ENCODE peak calls at places on chromosomes 6 and 20, in nine cellular contexts. One of them, this sample, is unnamed.

GRCh38 chr6:112827793-112828192 is 480.7 kb downstream of the RFPL4B start:
- DNase-seq in mesothelial cell of epicardium: no peak
- DNase-seq in activated gamma-delta T cell treated with anti-CD3 and anti-CD28 coated beads, Interleukin-2, amount 50 U/mL, for 16 hours: no peak
- DNase-seq in foreskin fibroblast: no peak
- DNase-seq in activated T-cell treated with anti-CD3 and anti-CD28 coated beads, Interleukin-2, amount 50 U/mL, for 48 hours: no peak
- DNase-seq in activated effector memory CD4-positive, alpha-beta T cell treated with Interleukin-2 at 50 U/mL for 16 hours: no peak
- DNase-seq in H54: no peak
- DNase-seq in Kasumi-1: peak; percentile 17
- DNase-seq in left ventricle myocardium inferior: peak; percentile 30
- DNase-seq in this sample: no peak

GRCh38 chr6:98547634-98548033 is 286.7 kb upstream of the POU3F2 start:
- DNase-seq in foreskin fibroblast: no peak
- DNase-seq in Kasumi-1: no peak
- DNase-seq in left ventricle myocardium inferior: no peak
- DNase-seq in activated T-cell treated with anti-CD3 and anti-CD28 coated beads, Interleukin-2, amount 50 U/mL, for 48 hours: no peak
- DNase-seq in H54: no peak
- DNase-seq in activated gamma-delta T cell treated with anti-CD3 and anti-CD28 coated beads, Interleukin-2, amount 50 U/mL, for 16 hours: no peak
- DNase-seq in mesothelial cell of epicardium: no peak
- DNase-seq in activated effector memory CD4-positive, alpha-beta T cell treated with Interleukin-2 at 50 U/mL for 16 hours: no peak
- DNase-seq in this sample: no peak

GRCh38 chr6:149965191-149966020 is 1.7 kb downstream of the ULBP1 start:
- DNase-seq in activated T-cell treated with anti-CD3 and anti-CD28 coated beads, Interleukin-2, amount 50 U/mL, for 48 hours: peak; percentile 39
- DNase-seq in mesothelial cell of epicardium: no peak
- DNase-seq in foreskin fibroblast: peak; percentile 20
- DNase-seq in activated gamma-delta T cell treated with anti-CD3 and anti-CD28 coated beads, Interleukin-2, amount 50 U/mL, for 16 hours: no peak
- DNase-seq in left ventricle myocardium inferior: no peak
- DNase-seq in H54: no peak
- DNase-seq in activated effector memory CD4-positive, alpha-beta T cell treated with Interleukin-2 at 50 U/mL for 16 hours: no peak
- DNase-seq in Kasumi-1: no peak
- DNase-seq in this sample: no peak

GRCh38 chr6:25927177-25927576 is 3.3 kb downstream of the SLC17A2 start:
- DNase-seq in activated T-cell treated with anti-CD3 and anti-CD28 coated beads, Interleukin-2, amount 50 U/mL, for 48 hours: no peak
- DNase-seq in activated gamma-delta T cell treated with anti-CD3 and anti-CD28 coated beads, Interleukin-2, amount 50 U/mL, for 16 hours: no peak
- DNase-seq in Kasumi-1: no peak
- DNase-seq in H54: no peak
- DNase-seq in left ventricle myocardium inferior: no peak
- DNase-seq in mesothelial cell of epicardium: no peak
- DNase-seq in foreskin fibroblast: no peak
- DNase-seq in activated effector memory CD4-positive, alpha-beta T cell treated with Interleukin-2 at 50 U/mL for 16 hours: no peak
- DNase-seq in this sample: no peak

GRCh38 chr6:25504661-25505060 is 147.4 kb upstream of the SCGN start:
- DNase-seq in activated effector memory CD4-positive, alpha-beta T cell treated with Interleukin-2 at 50 U/mL for 16 hours: no peak
- DNase-seq in left ventricle myocardium inferior: no peak
- DNase-seq in activated gamma-delta T cell treated with anti-CD3 and anti-CD28 coated beads, Interleukin-2, amount 50 U/mL, for 16 hours: no peak
- DNase-seq in activated T-cell treated with anti-CD3 and anti-CD28 coated beads, Interleukin-2, amount 50 U/mL, for 48 hours: no peak
- DNase-seq in Kasumi-1: no peak
- DNase-seq in foreskin fibroblast: no peak
- DNase-seq in mesothelial cell of epicardium: no peak
- DNase-seq in H54: no peak
- DNase-seq in this sample: no peak

GRCh38 chr6:124973780-124974179 is 11.5 kb downstream of the RNF217 start:
- DNase-seq in activated gamma-delta T cell treated with anti-CD3 and anti-CD28 coated beads, Interleukin-2, amount 50 U/mL, for 16 hours: no peak
- DNase-seq in activated T-cell treated with anti-CD3 and anti-CD28 coated beads, Interleukin-2, amount 50 U/mL, for 48 hours: no peak
- DNase-seq in H54: no peak
- DNase-seq in Kasumi-1: no peak
- DNase-seq in mesothelial cell of epicardium: no peak
- DNase-seq in foreskin fibroblast: no peak
- DNase-seq in activated effector memory CD4-positive, alpha-beta T cell treated with Interleukin-2 at 50 U/mL for 16 hours: no peak
- DNase-seq in left ventricle myocardium inferior: no peak
- DNase-seq in this sample: no peak

GRCh38 chr6:141986457-141986856 is 146.3 kb upstream of the GJE1 start:
- DNase-seq in foreskin fibroblast: no peak
- DNase-seq in Kasumi-1: no peak
- DNase-seq in left ventricle myocardium inferior: no peak
- DNase-seq in activated T-cell treated with anti-CD3 and anti-CD28 coated beads, Interleukin-2, amount 50 U/mL, for 48 hours: no peak
- DNase-seq in activated effector memory CD4-positive, alpha-beta T cell treated with Interleukin-2 at 50 U/mL for 16 hours: no peak
- DNase-seq in mesothelial cell of epicardium: no peak
- DNase-seq in H54: no peak
- DNase-seq in activated gamma-delta T cell treated with anti-CD3 and anti-CD28 coated beads, Interleukin-2, amount 50 U/mL, for 16 hours: no peak
- DNase-seq in this sample: no peak

GRCh38 chr20:61875221-61875885 is 190.3 kb downstream of the TAF4 start:
- DNase-seq in activated T-cell treated with anti-CD3 and anti-CD28 coated beads, Interleukin-2, amount 50 U/mL, for 48 hours: no peak
- DNase-seq in foreskin fibroblast: no peak
- DNase-seq in Kasumi-1: no peak
- DNase-seq in H54: no peak
- DNase-seq in activated gamma-delta T cell treated with anti-CD3 and anti-CD28 coated beads, Interleukin-2, amount 50 U/mL, for 16 hours: no peak
- DNase-seq in activated effector memory CD4-positive, alpha-beta T cell treated with Interleukin-2 at 50 U/mL for 16 hours: no peak
- DNase-seq in left ventricle myocardium inferior: no peak
- DNase-seq in mesothelial cell of epicardium: no peak
- DNase-seq in this sample: no peak

GRCh38 chr20:37711987-37712961 is 18.4 kb downstream of the CTNNBL1 start:
- DNase-seq in activated effector memory CD4-positive, alpha-beta T cell treated with Interleukin-2 at 50 U/mL for 16 hours: no peak
- DNase-seq in foreskin fibroblast: no peak
- DNase-seq in activated T-cell treated with anti-CD3 and anti-CD28 coated beads, Interleukin-2, amount 50 U/mL, for 48 hours: no peak
- DNase-seq in mesothelial cell of epicardium: no peak
- DNase-seq in Kasumi-1: no peak
- DNase-seq in left ventricle myocardium inferior: peak; percentile 38
- DNase-seq in H54: no peak
- DNase-seq in activated gamma-delta T cell treated with anti-CD3 and anti-CD28 coated beads, Interleukin-2, amount 50 U/mL, for 16 hours: no peak
- DNase-seq in this sample: no peak

GRCh38 chr6:46407246-46407645 is 84.0 kb downstream of the RCAN2 start:
- DNase-seq in H54: no peak
- DNase-seq in mesothelial cell of epicardium: no peak
- DNase-seq in Kasumi-1: no peak
- DNase-seq in activated T-cell treated with anti-CD3 and anti-CD28 coated beads, Interleukin-2, amount 50 U/mL, for 48 hours: no peak
- DNase-seq in activated effector memory CD4-positive, alpha-beta T cell treated with Interleukin-2 at 50 U/mL for 16 hours: no peak
- DNase-seq in activated gamma-delta T cell treated with anti-CD3 and anti-CD28 coated beads, Interleukin-2, amount 50 U/mL, for 16 hours: no peak
- DNase-seq in foreskin fibroblast: no peak
- DNase-seq in left ventricle myocardium inferior: no peak
- DNase-seq in this sample: no peak

GRCh38 chr20:47360489-47361267 is 4.2 kb upstream of the ZMYND8 start:
- DNase-seq in left ventricle myocardium inferior: peak; percentile 92
- DNase-seq in Kasumi-1: peak; percentile 80
- DNase-seq in activated gamma-delta T cell treated with anti-CD3 and anti-CD28 coated beads, Interleukin-2, amount 50 U/mL, for 16 hours: no peak
- DNase-seq in mesothelial cell of epicardium: peak; percentile 54
- DNase-seq in activated T-cell treated with anti-CD3 and anti-CD28 coated beads, Interleukin-2, amount 50 U/mL, for 48 hours: no peak
- DNase-seq in H54: peak; percentile 53
- DNase-seq in activated effector memory CD4-positive, alpha-beta T cell treated with Interleukin-2 at 50 U/mL for 16 hours: no peak
- DNase-seq in foreskin fibroblast: peak; percentile 91
- DNase-seq in this sample: peak; percentile 100

This sample was measured in Caki2.